ENCODE peak calls at places on chromosome 14, in ten cellular contexts. R is GM12865; Y is CD8-positive, alpha-beta T cell; M is GM20000; B is epithelial cell of esophagus; O is HepG2; S is OCI-LY7; W is H1; X is mucosa of descending colon; V is cardiac muscle cell. D is an unnamed sample.

GRCh38 chr14:70640938-70641547 is 673 bp upstream of the TTC9 start:
- DNase-seq in V (no peak), B (peak; percentile 75), S (peak; percentile 85), Y (no peak), M (peak; percentile 82), X (peak; percentile 51), O (no peak), W (no peak), R (peak; percentile 88), D (no peak)

GRCh38 chr14:68210729-68211299 is 391.2 kb downstream of the RAD51B start:
- DNase-seq in B (peak; percentile 81), X (no peak), V (peak; percentile 29), S (peak; percentile 70), O (peak; percentile 39), M (peak; percentile 76), R (peak; percentile 95), Y (no peak), W (no peak), D (peak; percentile 85)

GRCh38 chr14:50260511-50260910 is 29.1 kb upstream of the SOS2 start:
- DNase-seq in X (no peak), V (peak; percentile 17), W (no peak), S (peak; percentile 58), Y (no peak), O (peak; percentile 23), B (peak; percentile 36), R (peak; percentile 47), M (peak; percentile 19), D (peak; percentile 19)

GRCh38 chr14:71163842-71164500 is 256.7 kb downstream of the PCNX1 start:
- DNase-seq in W (no peak), X (no peak), S (no peak), Y (no peak), R (no peak), B (no peak), M (no peak), V (no peak), O (no peak), D (no peak)

GRCh38 chr14:20468773-20469241 is 399 bp upstream of the PNP start:
- DNase-seq in V (no peak), X (no peak), Y (no peak), S (no peak), W (no peak), M (no peak), R (no peak), B (no peak), O (no peak), D (no peak)

GRCh38 chr14:72665259-72665658 is 228.6 kb downstream of the DPF3 start:
- DNase-seq in X (no peak), V (no peak), B (peak; percentile 96), M (no peak), O (peak; percentile 7), W (no peak), Y (no peak), S (no peak), R (peak; percentile 16), D (peak; percentile 90)

GRCh38 chr14:31001339-31001658 is 24.1 kb upstream of the AP4S1 start:
- DNase-seq in W (no peak), S (no peak), R (no peak), M (no peak), X (no peak), Y (no peak), B (no peak), O (no peak), V (no peak), D (no peak)

GRCh38 chr14:101876539-101876938 is 87.8 kb upstream of the DYNC1H1 start:
- DNase-seq in W (no peak), R (peak; percentile 95), V (peak; percentile 18), O (no peak), M (peak; percentile 84), X (peak; percentile 65), S (peak; percentile 97), Y (peak; percentile 50), B (no peak), D (no peak)

GRCh38 chr14:63633801-63634200 is 7.9 kb downstream of the WDR89 start:
- DNase-seq in B (no peak), Y (no peak), R (no peak), M (no peak), X (no peak), V (no peak), O (no peak), S (no peak), W (no peak), D (no peak)
- TF ChIP-seq CTCF in B (no peak), Y (no peak), R (no peak), M (no peak), X (no peak), V (no peak), O (no peak), S (peak; percentile 58), W (no peak), D (peak; percentile 26)

DNA sequence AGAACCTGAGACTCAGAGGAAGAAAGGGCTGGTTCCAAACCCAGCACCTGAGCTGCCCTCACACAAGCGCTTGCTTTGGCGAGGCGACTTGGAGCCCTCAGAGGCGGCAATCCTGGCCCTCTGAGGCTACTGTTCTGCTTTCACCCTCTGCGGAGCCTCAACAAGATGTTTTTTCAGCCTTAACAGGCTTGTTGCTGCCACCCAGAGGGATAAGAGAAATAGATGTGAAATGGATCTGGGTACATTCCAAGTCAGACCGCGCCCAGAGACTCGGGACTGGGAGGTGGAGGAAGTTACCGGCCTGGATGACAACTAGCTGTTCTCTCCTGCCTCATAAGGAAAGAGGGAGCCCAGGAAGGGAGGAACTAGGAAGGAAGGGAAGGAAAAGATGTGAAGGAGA is 89.6 kb downstream of the TTC7B start:
- DNase-seq in V (peak; percentile 6), S (no peak), B (peak; percentile 81), O (no peak), W (no peak), M (no peak), Y (no peak), R (no peak), X (peak; percentile 81), D (no peak)
- TF ChIP-seq CTCF in V (peak; percentile 12), S (no peak), B (peak; percentile 58), O (no peak), W (no peak), M (no peak), Y (no peak), R (no peak), X (no peak), D (peak; percentile 11)

GRCh38 chr14:91898256-91898843 is 31.0 kb upstream of the TC2N start:
- DNase-seq in Y (no peak), X (no peak), M (no peak), W (no peak), R (no peak), V (no peak), O (peak; percentile 66), B (no peak), S (no peak), D (no peak)

GRCh38 chr14:91901449-91902250 is 34.3 kb upstream of the TC2N start:
- DNase-seq in B (no peak), V (no peak), M (no peak), S (no peak), W (no peak), O (no peak), X (no peak), R (no peak), Y (no peak), D (peak; percentile 29)

GRCh38 chr14:91899777-91900176 is 32.4 kb upstream of the TC2N start:
- DNase-seq in V (no peak), X (no peak), Y (no peak), M (no peak), B (no peak), W (no peak), O (no peak), S (no peak), R (no peak), D (no peak)

GRCh38 chr14:91897121-91897701 is 29.9 kb upstream of the TC2N start:
- DNase-seq in Y (no peak), M (no peak), R (no peak), X (no peak), B (no peak), S (no peak), O (no peak), V (no peak), W (no peak), D (peak; percentile 39)

DNA sequence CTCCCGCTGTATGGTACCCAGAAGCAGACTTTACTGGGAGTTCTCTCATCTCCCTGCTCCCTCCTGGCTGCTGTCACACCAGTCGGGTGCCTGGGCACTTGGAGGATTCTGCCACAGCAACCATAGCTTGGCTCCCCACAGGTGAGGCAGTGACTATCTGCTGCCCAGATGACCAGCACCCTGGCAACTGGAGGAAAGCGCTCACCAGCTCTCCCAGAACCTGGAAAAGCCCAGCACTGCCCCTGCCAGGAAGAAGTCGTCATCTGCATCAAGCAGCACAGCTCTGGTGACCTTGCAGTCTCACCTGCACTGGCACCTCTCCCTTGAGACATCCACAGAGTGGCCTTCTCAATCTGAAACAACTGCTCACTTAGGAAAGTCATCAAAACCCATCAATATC is 31.9 kb upstream of the TC2N start:
- DNase-seq in M (no peak), V (no peak), Y (no peak), O (no peak), R (peak; percentile 42), S (peak; percentile 28), W (no peak), B (peak; percentile 42), X (no peak), D (no peak)
- TF ChIP-seq CTCF in M (no peak), V (no peak), Y (no peak), O (peak; percentile 21), R (peak; percentile 45), S (peak; percentile 53), W (peak; percentile 37), B (peak; percentile 49), X (no peak), D (no peak)

GRCh38 chr14:75083271-75083670 is 13.8 kb downstream of the ZC2HC1C start:
- DNase-seq in B (no peak), S (no peak), M (no peak), W (no peak), R (no peak), V (no peak), X (no peak), O (no peak), Y (no peak), D (no peak)

GRCh38 chr14:75081835-75082234 is 12.4 kb downstream of the ZC2HC1C start:
- DNase-seq in R (no peak), W (no peak), M (no peak), Y (no peak), S (no peak), V (no peak), X (no peak), O (no peak), B (no peak), D (no peak)

GRCh38 chr14:75088153-75088552 is 18.7 kb downstream of the ZC2HC1C start:
- DNase-seq in W (no peak), S (no peak), M (no peak), O (no peak), Y (no peak), V (no peak), B (no peak), X (no peak), R (no peak), D (no peak)

GRCh38 chr14:75088566-75089373 is 19.3 kb downstream of the ZC2HC1C start:
- DNase-seq in R (peak; percentile 43), V (peak; percentile 78), X (no peak), B (peak; percentile 71), M (peak; percentile 45), W (no peak), S (peak; percentile 63), Y (no peak), O (peak; percentile 62), D (no peak)

DNA sequence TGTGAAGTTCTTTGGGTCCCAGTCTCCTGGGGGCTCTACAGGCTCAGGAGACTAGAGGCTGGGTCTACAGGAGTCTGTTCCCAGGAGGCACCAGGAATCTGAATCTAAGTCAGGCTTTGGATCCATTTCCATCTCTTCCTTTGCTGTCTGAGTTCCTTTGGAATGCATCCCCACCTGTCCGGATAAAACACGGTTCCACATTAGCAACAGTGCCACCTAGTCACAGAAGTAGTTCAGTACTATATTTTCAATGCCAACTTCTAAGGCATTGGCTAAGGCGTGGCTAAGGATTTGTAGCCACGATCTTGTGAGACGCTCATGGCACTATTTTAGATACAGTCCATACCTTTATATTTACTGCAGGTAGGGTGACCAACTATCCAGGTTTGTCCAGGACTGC is 15.1 kb downstream of the ZC2HC1C start:
- DNase-seq in M (no peak), S (no peak), B (peak; percentile 60), O (no peak), Y (no peak), X (no peak), R (no peak), V (no peak), W (no peak), D (no peak)
- TF ChIP-seq CTCF in M (no peak), S (peak; percentile 36), B (peak; percentile 60), O (peak; percentile 49), Y (no peak), X (no peak), R (no peak), V (no peak), W (no peak), D (peak; percentile 14)